ENCODE peak calls at places on chromosomes 13 and 19, in nine cellular contexts. S is frontal cortex; N is gastrocnemius medialis; U is stimulated activated CD8-positive, alpha-beta memory T cell treated with anti-CD3 and anti-CD28 coated beads, Interleukin-15, amount 100 ng/mL, for 24 hours; D is left ventricle myocardium superior; P is fibroblast of pulmonary artery; W is activated T-helper 1 cell treated with anti-CD3 and anti-CD28 coated beads, Interleukin-12 subunit alpha, Interleukin-12 subunit beta, Interleukin-2, Interleukin-4 antibody, amounts not matched to agents 30 ng/mL and 10 ng/mL and 1 ng/mL, durations not matched to agents 14 hours and 24 hours and 36 hours; R is mucosa of gallbladder; M is fibroblast of the conjunctiva. C is an unnamed sample.

GRCh38 chr19:50414850-50415660 is 3.7 kb upstream of the SPIB start:
- DNase-seq in S (peak), N (peak), U (peak), D (peak), P (peak), W (peak), R (peak), M (peak), C (no peak)

GRCh38 chr19:13463296-13463695 is 43.0 kb downstream of the CACNA1A start:
- DNase-seq in S (no peak), N (no peak), U (no peak), D (peak), P (peak), W (no peak), R (no peak), M (no peak), C (no peak)

GRCh38 chr13:33119886-33120543 is 103.8 kb downstream of the KL start:
- DNase-seq in S (no peak), N (no peak), U (no peak), D (no peak), P (no peak), W (no peak), R (no peak), M (no peak), C (no peak)

GRCh38 chr13:42876270-42876714 is 94.9 kb downstream of the FAM216B start:
- DNase-seq in S (no peak), N (no peak), U (no peak), D (no peak), P (no peak), W (no peak), R (no peak), M (no peak), C (no peak)

GRCh38 chr13:40187324-40187795 is 479.1 kb downstream of the FOXO1 start:
- DNase-seq in S (no peak), N (no peak), U (no peak), D (no peak), P (no peak), W (peak), R (no peak), M (no peak), C (no peak)

GRCh38 chr19:41225238-41226052 is 6.4 kb downstream of the AXL start:
- DNase-seq in S (no peak), N (peak), U (no peak), D (peak), P (peak), W (no peak), R (peak), M (peak), C (peak)

GRCh38 chr19:17370026-17370587 is 7.0 kb downstream of the PLVAP start:
- DNase-seq in S (no peak), N (peak), U (no peak), D (no peak), P (peak), W (no peak), R (no peak), M (no peak), C (no peak)

GRCh38 chr13:113002891-113003290 is 33.9 kb downstream of the MCF2L start:
- DNase-seq in S (no peak), N (no peak), U (no peak), D (no peak), P (no peak), W (no peak), R (no peak), M (no peak), C (no peak)

GRCh38 chr19:46616631-46617322 is 8.1 kb downstream of the PTGIR start:
- DNase-seq in S (no peak), N (no peak), U (no peak), D (peak), P (peak), W (peak), R (no peak), M (no peak), C (peak)

GRCh38 chr19:9673912-9674668 is 810 bp downstream of the ZNF562 start:
- DNase-seq in S (no peak), N (no peak), U (no peak), D (no peak), P (peak), W (no peak), R (no peak), M (no peak), C (no peak)

GRCh38 chr19:49679832-49680472 is 2.9 kb downstream of the PRMT1 start:
- DNase-seq in S (no peak), N (no peak), U (no peak), D (peak), P (no peak), W (no peak), R (no peak), M (no peak), C (no peak)

GRCh38 chr19:57241181-57241580 is 749 bp downstream of the ZNF805 start:
- DNase-seq in S (no peak), N (no peak), U (no peak), D (no peak), P (peak), W (no peak), R (no peak), M (no peak), C (no peak)

GRCh38 chr19:15141143-15141542 is 33.9 kb downstream of the SYDE1 start:
- DNase-seq in S (no peak), N (no peak), U (no peak), D (no peak), P (no peak), W (no peak), R (no peak), M (no peak), C (no peak)

GRCh38 chr19:41935781-41936415 is 7.6 kb upstream of the ERFL start:
- DNase-seq in S (no peak), N (no peak), U (no peak), D (no peak), P (no peak), W (no peak), R (no peak), M (no peak), C (no peak)

GRCh38 chr13:85659493-85659892 is 139.7 kb downstream of the SLITRK6 start:
- DNase-seq in S (no peak), N (no peak), U (no peak), D (no peak), P (peak), W (no peak), R (no peak), M (peak), C (no peak)

GRCh38 chr13:111395511-111396393 is 75.3 kb downstream of the TEX29 start:
- DNase-seq in S (no peak), N (no peak), U (no peak), D (no peak), P (no peak), W (no peak), R (no peak), M (no peak), C (no peak)

GRCh38 chr19:7772752-7773291 is 9.8 kb downstream of the CLEC4M start:
- DNase-seq in S (no peak), N (no peak), U (no peak), D (no peak), P (peak), W (no peak), R (no peak), M (no peak), C (no peak)

GRCh38 chr19:45705115-45705514 is 12.6 kb downstream of the QPCTL start:
- DNase-seq in S (no peak), N (no peak), U (no peak), D (no peak), P (no peak), W (no peak), R (no peak), M (no peak), C (no peak)

GRCh38 chr13:48727252-48728011 is 73.7 kb downstream of the CYSLTR2 start:
- DNase-seq in S (no peak), N (no peak), U (no peak), D (peak), P (peak), W (no peak), R (no peak), M (peak), C (no peak)

GRCh38 chr19:5150331-5150901 is 181.5 kb downstream of the KDM4B start:
- DNase-seq in S (no peak), N (no peak), U (no peak), D (no peak), P (no peak), W (no peak), R (no peak), M (no peak), C (no peak)

GRCh38 chr13:60211548-60211947 is 47.8 kb upstream of the DIAPH3 start:
- DNase-seq in S (no peak), N (no peak), U (no peak), D (no peak), P (no peak), W (no peak), R (no peak), M (no peak), C (no peak)

GRCh38 chr13:69565334-69565733 is 542.3 kb upstream of the ATXN8OS start:
- DNase-seq in S (no peak), N (no peak), U (no peak), D (no peak), P (no peak), W (no peak), R (no peak), M (no peak), C (no peak)

C was measured in GM04504.